ENCODE peak calls at places on chromosomes 2 and 18, in six cellular contexts. Q is lower lobe of right lung, P is heart left ventricle, C is heart right ventricle, T is right cardiac atrium, I is K562. O is an unnamed sample. For H3K4me1 and H3K9me3, the result is how much of the 10 kb centered on the place peaks cover.

GRCh38 chr2:188291617-188292445 is at the start of gene GULP1:
- DNase-seq in Q (peak), P (peak), C (peak), T (peak), I (peak), O (peak)

GRCh38 chr2:43174368-43175186 is 51.8 kb downstream of the ZFP36L2 start:
- DNase-seq in Q (no peak), P (peak), C (peak), T (peak), I (no peak), O (no peak)

GRCh38 chr2:218022131-218022850 is 19.5 kb upstream of the TNS1 start:
- DNase-seq in Q (no peak), P (no peak), C (no peak), T (no peak), I (no peak), O (no peak)

GRCh38 chr2:159775006-159775405 is 23.0 kb downstream of the CD302 start:
- DNase-seq in Q (no peak), P (no peak), C (no peak), T (no peak), I (no peak), O (no peak)

GRCh38 chr2:234258562-234259141 is 208.2 kb downstream of the SPP2 start:
- DNase-seq in Q (no peak), P (no peak), C (no peak), T (no peak), I (no peak), O (no peak)

GRCh38 chr2:44651974-44652373 is 289.5 kb upstream of the SIX3 start:
- DNase-seq in Q (no peak), P (no peak), C (no peak), T (no peak), I (no peak), O (peak)

GRCh38 chr2:23491622-23492336 is 106.8 kb downstream of the KLHL29 start:
- DNase-seq in Q (no peak), P (no peak), C (no peak), T (no peak), I (no peak), O (no peak)

GRCh38 chr2:100106460-100106859 is 35.9 kb downstream of the AFF3 start:
- DNase-seq in Q (no peak), P (no peak), C (no peak), T (peak), I (no peak), O (no peak)

GRCh38 chr18:77650799-77651385 is 401.2 kb downstream of the GALR1 start:
- DNase-seq in Q (peak), P (peak), C (peak), T (peak), I (peak), O (peak)

GRCh38 chr2:75666821-75667344 is 20.3 kb downstream of the MRPL19 start:
- DNase-seq in Q (no peak), P (no peak), C (no peak), T (no peak), I (no peak), O (no peak)

GRCh38 chr2:6372317-6372903 is 493.3 kb downstream of the CMPK2 start:
- DNase-seq in Q (no peak), P (no peak), C (no peak), T (no peak), I (no peak), O (no peak)

GRCh38 chr2:217920879-217921603 is 81.8 kb downstream of the TNS1 start:
- DNase-seq in Q (no peak), P (peak), C (peak), T (peak), I (no peak), O (no peak)

GRCh38 chr2:157830696-157831570 is 45.2 kb downstream of the ACVR1 start:
- DNase-seq in Q (no peak), P (no peak), C (no peak), T (no peak), I (no peak), O (no peak)

GRCh38 chr2:19362094-19362649 is 3.7 kb upstream of the OSR1 start:
- DNase-seq in Q (no peak), P (no peak), C (no peak), T (peak), I (no peak), O (no peak)

GRCh38 chr18:52160652-52161051 is 179.3 kb upstream of the DCC start:
- DNase-seq in Q (no peak), P (no peak), C (no peak), T (no peak), I (no peak), O (no peak)

GRCh38 chr2:150548527-150548926 is 61.1 kb upstream of the RND3 start:
- DNase-seq in Q (no peak), P (no peak), C (no peak), T (no peak), I (peak), O (peak)

GRCh38 chr2:204655101-204655500 is 109.8 kb downstream of the PARD3B start:
- DNase-seq in Q (no peak), P (no peak), C (no peak), T (no peak), I (no peak), O (no peak)

GRCh38 chr2:203706403-203706802 is at the start of gene CD28:
- DNase-seq in Q (no peak), P (peak), C (peak), T (peak), I (no peak), O (no peak)

GRCh38 chr2:221897718-221898117 is 325.6 kb upstream of the EPHA4 start:
- DNase-seq in Q (no peak), P (no peak), C (no peak), T (no peak), I (no peak), O (no peak)

GRCh38 chr18:9130195-9130594 is 6.4 kb upstream of the ANKRD12 start:
- DNase-seq in Q (no peak), P (no peak), C (no peak), T (no peak), I (no peak), O (no peak)

GRCh38 chr2:176174850-176175728 is 13.4 kb upstream of the HOXD1 start:
- DNase-seq in Q (no peak), P (no peak), C (no peak), T (no peak), I (peak), O (peak)

GRCh38 chr2:118190365-118190916 is 102.2 kb downstream of the INSIG2 start:
- DNase-seq in Q (no peak), P (no peak), C (no peak), T (no peak), I (no peak), O (no peak)

GRCh38 chr2:233012301-233012971 is 620 bp downstream of the NGEF start:
- DNase-seq in Q (no peak), P (no peak), C (no peak), T (no peak), I (no peak), O (no peak)

GRCh38 chr2:158239271-158239670 is 137.6 kb downstream of the UPP2 start:
- DNase-seq in Q (no peak), P (no peak), C (no peak), T (no peak), I (no peak), O (no peak)

GRCh38 chr2:127040169-127040568 is 66.8 kb downstream of the BIN1 start:
- DNase-seq in Q (no peak), P (no peak), C (no peak), T (no peak), I (no peak), O (no peak)

GRCh38 chr2:215390550-215390913 is 45.3 kb downstream of the FN1 start:
- DNase-seq in Q (no peak), P (no peak), C (no peak), T (no peak), I (no peak), O (no peak)

GRCh38 chr2:8918412-8918811 is 81.0 kb upstream of the KIDINS220 start:
- DNase-seq in Q (no peak), P (no peak), C (no peak), T (no peak), I (no peak), O (no peak)

GRCh38 chr2:237631029-237631785 is 3.8 kb downstream of the LRRFIP1 start:
- DNase-seq in Q (no peak), P (peak), C (no peak), T (no peak), I (no peak), O (no peak)

GRCh38 chr18:48192542-48192941 is 216.6 kb downstream of the ZBTB7C start:
- DNase-seq in Q (no peak), P (no peak), C (no peak), T (no peak), I (no peak), O (no peak)

GRCh38 chr18:5180254-5180653 is 16.8 kb downstream of the AKAIN1 start:
- DNase-seq in Q (no peak), P (no peak), C (no peak), T (no peak), I (no peak), O (no peak)

GRCh38 chr2:135164431-135164830 is 112.3 kb downstream of the RAB3GAP1 start:
- DNase-seq in Q (no peak), P (no peak), C (no peak), T (no peak), I (no peak), O (no peak)

GRCh38 chr18:41323044-41323443 is 632.0 kb upstream of the PIK3C3 start:
- DNase-seq in Q (no peak), P (no peak), C (no peak), T (no peak), I (no peak), O (no peak)

GRCh38 chr2:179262077-179262660 is 2.5 kb downstream of the SESTD1 start:
- DNase-seq in Q (no peak), P (no peak), C (no peak), T (no peak), I (no peak), O (no peak)

GRCh38 chr18:44564922-44565321 is 115.8 kb upstream of the SETBP1 start:
- DNase-seq in Q (no peak), P (no peak), C (no peak), T (no peak), I (no peak), O (no peak)

GRCh38 chr2:64861338-64862000 is 127.7 kb upstream of the SLC1A4 start:
- DNase-seq in Q (no peak), P (no peak), C (no peak), T (no peak), I (no peak), O (no peak)

DNA sequence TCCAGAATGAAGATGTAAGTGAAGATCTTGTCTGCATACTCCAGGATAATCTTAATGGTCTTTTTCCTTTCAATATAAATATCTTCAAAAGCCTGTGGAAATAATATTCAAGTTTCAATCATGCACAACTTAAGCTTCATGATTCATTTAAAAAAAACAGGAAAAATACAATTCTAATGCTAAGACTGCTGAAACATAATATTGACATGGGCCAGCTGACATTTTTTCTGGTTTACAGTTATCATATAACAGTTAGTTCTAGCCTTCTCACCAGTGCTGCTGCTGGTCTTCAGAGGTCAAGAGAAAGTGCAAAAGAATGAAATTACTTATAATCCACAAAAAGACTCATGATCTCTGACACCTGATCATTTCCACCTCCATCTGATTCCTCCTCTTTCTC is 110.4 kb upstream of the SCN1A start:
- DNase-seq in Q (no peak), P (no peak), C (no peak), T (no peak), I (no peak), O (no peak)
- H3K4me1 ChIP-seq in Q (under half), P (under half), C (under half), T (under half), I (under half), O (under half)

DNA sequence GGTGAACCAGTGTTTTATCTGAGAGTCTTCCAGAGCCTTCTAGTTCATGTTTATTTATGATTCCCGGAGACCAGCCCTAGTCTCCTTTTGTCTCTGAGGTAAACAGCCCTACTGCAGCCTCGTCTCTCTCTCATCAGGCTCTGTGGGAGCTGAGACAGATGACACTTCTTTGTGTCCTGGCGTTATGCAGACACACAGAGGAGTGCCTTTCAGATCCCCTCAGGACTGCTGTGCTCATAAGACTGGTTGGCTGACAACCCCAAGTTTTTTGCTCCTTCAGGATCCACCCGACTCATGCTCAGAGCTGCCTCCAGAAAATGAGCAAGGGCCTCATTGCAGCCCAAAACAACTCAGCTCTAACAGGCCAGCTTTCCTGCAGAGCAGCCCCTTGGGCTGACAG is 523.8 kb upstream of the SPHKAP start:
- DNase-seq in Q (no peak), P (no peak), C (no peak), T (no peak), I (no peak), O (no peak)
- H3K9me3 ChIP-seq in Q (under half), P (under half), C (under half), T (under half), I (under half), O (under half)

GRCh38 chr2:10345813-10346212 is 43.1 kb downstream of the HPCAL1 start:
- DNase-seq in Q (peak), P (no peak), C (no peak), T (no peak), I (no peak), O (no peak)

GRCh38 chr2:10345126-10345525 is 42.4 kb downstream of the HPCAL1 start:
- DNase-seq in Q (peak), P (no peak), C (no peak), T (no peak), I (no peak), O (no peak)

GRCh38 chr2:10344105-10345066 is 41.7 kb downstream of the HPCAL1 start:
- DNase-seq in Q (peak), P (no peak), C (no peak), T (no peak), I (no peak), O (no peak)

GRCh38 chr2:10347559-10347941 is 44.8 kb downstream of the HPCAL1 start:
- DNase-seq in Q (peak), P (no peak), C (no peak), T (no peak), I (no peak), O (no peak)

DNA sequence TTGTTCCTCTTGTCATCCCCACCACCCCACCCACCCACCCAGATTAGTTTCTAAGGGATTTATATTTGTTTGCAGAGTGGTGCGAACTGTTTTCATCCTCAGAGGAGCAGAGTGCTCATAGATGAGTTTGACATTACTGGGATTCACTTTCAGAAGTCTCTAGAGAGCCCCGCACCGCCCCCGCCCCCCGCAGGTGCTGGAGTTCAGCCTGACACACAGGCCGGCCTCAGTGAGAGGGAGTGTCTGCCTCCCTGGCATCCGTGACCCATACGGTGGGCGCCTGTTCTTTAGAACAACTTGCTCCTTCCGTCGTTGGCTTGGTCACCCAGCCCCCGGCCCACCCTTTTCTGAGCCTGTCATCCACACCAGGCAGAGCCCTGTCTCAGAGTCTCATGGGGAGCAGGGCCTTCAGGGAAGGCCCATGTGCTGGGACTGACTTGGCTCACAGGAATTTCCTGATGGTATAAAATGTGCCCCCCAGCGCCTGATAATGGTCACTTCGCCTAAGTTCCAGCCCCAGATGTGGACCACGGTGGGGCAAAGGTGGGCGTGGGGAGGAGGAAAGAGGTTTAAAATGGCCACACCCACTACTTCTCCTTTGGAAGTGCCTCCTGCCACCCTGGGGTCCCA is 44.3 kb downstream of the HPCAL1 start:
- DNase-seq in Q (peak), P (no peak), C (no peak), T (no peak), I (no peak), O (no peak)
- H3K4me1 ChIP-seq in Q (half or more), P (under half), C (under half), T (under half), I (under half), O (under half)

GRCh38 chr2:62074233-62074632 is 121.7 kb upstream of the B3GNT2 start:
- DNase-seq in Q (no peak), P (no peak), C (no peak), T (no peak), I (no peak), O (peak)

GRCh38 chr2:62077239-62077638 is 118.7 kb upstream of the B3GNT2 start:
- DNase-seq in Q (no peak), P (no peak), C (no peak), T (no peak), I (no peak), O (no peak)

GRCh38 chr2:62071126-62071598 is 124.8 kb upstream of the B3GNT2 start:
- DNase-seq in Q (no peak), P (no peak), C (no peak), T (no peak), I (peak), O (no peak)

DNA sequence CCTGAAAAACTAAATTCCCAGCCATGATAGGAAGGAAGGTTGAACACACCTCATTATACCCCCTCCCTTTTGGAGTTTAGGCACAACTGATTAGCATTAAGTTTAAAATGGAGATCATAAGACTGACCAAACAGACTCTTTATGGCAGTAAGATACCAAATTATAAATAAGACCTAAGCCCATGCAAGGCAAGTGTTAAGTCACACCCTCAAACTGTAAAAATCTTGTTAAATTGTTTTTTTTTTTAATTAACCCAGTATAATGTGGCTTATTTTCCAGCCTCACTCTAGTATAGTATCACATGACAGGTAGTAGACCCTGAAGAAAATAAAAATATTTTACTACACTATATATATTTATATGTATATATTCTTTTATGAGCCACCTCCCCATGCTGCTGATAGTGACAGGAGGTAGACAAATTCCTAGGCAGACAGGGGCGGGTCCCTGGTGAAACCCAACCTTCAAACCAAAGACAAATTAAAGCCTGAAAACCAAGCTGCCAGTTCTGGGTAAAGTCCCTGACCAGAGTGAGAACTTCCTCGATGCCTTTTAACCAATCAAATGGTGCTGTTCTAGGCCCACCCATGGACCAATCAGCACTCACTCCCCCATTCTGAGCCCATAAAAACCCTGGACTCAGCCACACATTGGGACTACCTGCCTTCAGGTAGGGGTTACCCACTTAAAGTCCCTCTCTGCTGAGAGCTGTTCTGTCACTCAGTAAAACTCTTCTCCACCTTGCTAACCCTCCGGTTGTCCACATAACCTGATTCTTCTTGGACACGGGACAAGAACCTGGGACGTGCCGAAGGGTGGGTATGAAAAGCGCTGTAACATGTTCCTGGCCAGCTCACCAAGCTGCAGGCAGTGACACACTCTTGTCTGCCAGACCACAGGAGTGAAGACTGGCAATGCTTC is 123.9 kb upstream of the B3GNT2 start:
- DNase-seq in Q (no peak), P (no peak), C (no peak), T (no peak), I (no peak), O (no peak)
- H3K9me3 ChIP-seq in Q (under half), P (under half), C (under half), T (under half), I (under half), O (under half)

GRCh38 chr2:85411405-85411748 is 1.2 kb upstream of the CAPG start:
- DNase-seq in Q (no peak), P (no peak), C (no peak), T (no peak), I (no peak), O (no peak)
- H3K4me1 ChIP-seq in Q (half or more), P (under half), C (under half), T (under half), I (half or more), O (under half)

GRCh38 chr2:207810200-207810788 is 40.6 kb upstream of the FZD5 start:
- DNase-seq in Q (no peak), P (no peak), C (no peak), T (no peak), I (no peak), O (no peak)

GRCh38 chr2:207807516-207807915 is 37.8 kb upstream of the FZD5 start:
- DNase-seq in Q (no peak), P (no peak), C (no peak), T (no peak), I (no peak), O (no peak)

GRCh38 chr2:207802650-207803049 is 32.9 kb upstream of the FZD5 start:
- DNase-seq in Q (no peak), P (no peak), C (no peak), T (no peak), I (no peak), O (no peak)

GRCh38 chr2:207801259-207801658 is 31.6 kb upstream of the FZD5 start:
- DNase-seq in Q (no peak), P (no peak), C (no peak), T (no peak), I (peak), O (no peak)

GRCh38 chr2:207805566-207806226 is 36.0 kb upstream of the FZD5 start:
- DNase-seq in Q (no peak), P (no peak), C (no peak), T (no peak), I (no peak), O (no peak)
- H3K9me3 ChIP-seq in Q (under half), P (under half), C (under half), T (under half), I (under half), O (under half)

GRCh38 chr18:56327171-56327885 is 311.1 kb downstream of the TXNL1 start:
- DNase-seq in Q (no peak), P (no peak), C (no peak), T (no peak), I (no peak), O (no peak)

GRCh38 chr18:56326386-56327072 is 311.9 kb downstream of the TXNL1 start:
- DNase-seq in Q (no peak), P (no peak), C (no peak), T (no peak), I (no peak), O (peak)

GRCh38 chr18:56321470-56321869 is 316.9 kb downstream of the TXNL1 start:
- DNase-seq in Q (no peak), P (peak), C (peak), T (peak), I (no peak), O (no peak)

GRCh38 chr18:56322403-56322802 is 316.0 kb downstream of the TXNL1 start:
- DNase-seq in Q (no peak), P (peak), C (peak), T (peak), I (no peak), O (peak)

GRCh38 chr18:56323673-56324072 is 314.7 kb downstream of the TXNL1 start:
- DNase-seq in Q (no peak), P (no peak), C (no peak), T (no peak), I (no peak), O (no peak)
- H3K4me1 ChIP-seq in Q (under half), P (under half), C (under half), T (under half), I (under half), O (under half)

O was measured in HAP-1.